ENCODE peak calls at places on chromosomes 1 and 21, in seven cellular contexts. G, J, F, W, E, P and X are unnamed samples.

GRCh38 chr1:159921700-159922498 is 3.4 kb downstream of the TAGLN2 start:
- DNase-seq in E (no peak), W (no peak), F (no peak), G (no peak), P (no peak), J (peak), X (no peak)

GRCh38 chr1:78070758-78071157 is 25.0 kb downstream of the GIPC2 start:
- DNase-seq in W (no peak), P (no peak), E (no peak), G (no peak), F (peak), J (no peak), X (no peak)

GRCh38 chr1:150512846-150513245 is 2.7 kb upstream of the FALEC start:
- DNase-seq in E (no peak), J (no peak), P (no peak), F (no peak), G (no peak), W (no peak), X (no peak)

GRCh38 chr21:14321042-14321441 is 61.9 kb downstream of the HSPA13 start:
- DNase-seq in J (no peak), G (no peak), F (no peak), P (no peak), E (no peak), W (no peak), X (no peak)

GRCh38 chr1:202593845-202594244 is 116.4 kb downstream of the SYT2 start:
- DNase-seq in F (no peak), P (no peak), W (no peak), G (no peak), J (no peak), E (peak), X (no peak)

GRCh38 chr1:214445201-214445600 is 106.2 kb downstream of the PTPN14 start:
- DNase-seq in F (no peak), J (no peak), P (no peak), W (no peak), E (no peak), G (no peak), X (no peak)

GRCh38 chr1:24322636-24323177 is 3.5 kb downstream of the GRHL3 start:
- DNase-seq in J (no peak), P (no peak), E (no peak), W (no peak), F (no peak), G (no peak), X (no peak)

GRCh38 chr1:67888208-67888607 is 54.9 kb upstream of the GNG12 start:
- DNase-seq in W (no peak), G (no peak), F (no peak), P (no peak), E (no peak), J (no peak), X (no peak)

GRCh38 chr1:8815582-8816285 is 1.7 kb downstream of the RERE start:
- DNase-seq in J (no peak), E (no peak), F (no peak), W (peak), P (no peak), G (no peak), X (no peak)

GRCh38 chr1:13819637-13820036 is 119.6 kb downstream of the PRDM2 start:
- DNase-seq in E (no peak), P (no peak), G (no peak), J (no peak), W (no peak), F (no peak), X (no peak)

GRCh38 chr1:27001570-27002360 is 8.3 kb downstream of the TRNP1 start:
- DNase-seq in W (no peak), E (no peak), J (peak), P (no peak), G (peak), F (no peak), X (no peak)

GRCh38 chr1:56189946-56190920 is 389.1 kb downstream of the PLPP3 start:
- DNase-seq in J (no peak), G (no peak), F (no peak), E (no peak), P (peak), W (no peak), X (no peak)

GRCh38 chr1:5980314-5981008 is 11.8 kb downstream of the NPHP4 start:
- DNase-seq in E (no peak), W (no peak), F (no peak), J (peak), P (peak), G (peak), X (peak)

GRCh38 chr1:244865028-244865371 is 657 bp upstream of the HNRNPU start:
- DNase-seq in W (no peak), F (no peak), G (peak), J (peak), E (no peak), P (peak), X (peak)

GRCh38 chr1:24765308-24765988 is 20.2 kb downstream of the CLIC4 start:
- DNase-seq in P (no peak), E (no peak), G (peak), F (no peak), J (no peak), W (peak), X (no peak)

GRCh38 chr1:26350701-26351590 is 3.0 kb downstream of the CRYBG2 start:
- DNase-seq in F (no peak), W (no peak), J (no peak), P (no peak), E (no peak), G (no peak), X (no peak)

GRCh38 chr21:45482899-45483821 is 59.1 kb downstream of the SLC19A1 start:
- DNase-seq in J (no peak), W (no peak), P (no peak), G (peak), F (no peak), E (no peak), X (no peak)

GRCh38 chr1:18938008-18938706 is 18.3 kb downstream of the IFFO2 start:
- DNase-seq in F (no peak), J (no peak), W (no peak), E (no peak), G (no peak), P (no peak), X (no peak)

GRCh38 chr1:180901221-180901990 is 11.3 kb upstream of the KIAA1614 start:
- DNase-seq in J (no peak), F (no peak), E (no peak), W (peak), P (no peak), G (no peak), X (no peak)

GRCh38 chr1:58823481-58824010 is 39.7 kb upstream of the JUN start:
- DNase-seq in E (no peak), F (no peak), J (no peak), W (no peak), G (peak), P (no peak), X (no peak)

GRCh38 chr1:43425045-43425444 is 28.7 kb downstream of the HYI start:
- DNase-seq in F (no peak), E (no peak), P (no peak), G (no peak), J (no peak), W (no peak), X (no peak)

GRCh38 chr1:54081306-54082270 is 28.2 kb downstream of the TCEANC2 start:
- DNase-seq in G (peak), W (no peak), F (no peak), P (peak), J (peak), E (peak), X (peak)
- TF ChIP-seq CTCF in G (peak), W (peak), F (peak), P (peak), J (peak), E (peak), X (peak)

GRCh38 chr1:47507921-47508894 is 70.4 kb downstream of the FOXD2 start:
- DNase-seq in G (peak), P (peak), W (no peak), F (no peak), J (no peak), E (peak), X (peak)
- TF ChIP-seq CTCF in G (no peak), P (no peak), W (no peak), F (no peak), J (no peak), E (no peak), X (no peak)

GRCh38 chr1:153791856-153792253 is 16.6 kb downstream of the SLC27A3 start:
- DNase-seq in W (no peak), E (no peak), J (no peak), P (no peak), F (no peak), G (no peak), X (no peak)
- TF ChIP-seq CTCF in W (no peak), E (no peak), J (no peak), P (no peak), F (no peak), G (no peak), X (no peak)

DNA sequence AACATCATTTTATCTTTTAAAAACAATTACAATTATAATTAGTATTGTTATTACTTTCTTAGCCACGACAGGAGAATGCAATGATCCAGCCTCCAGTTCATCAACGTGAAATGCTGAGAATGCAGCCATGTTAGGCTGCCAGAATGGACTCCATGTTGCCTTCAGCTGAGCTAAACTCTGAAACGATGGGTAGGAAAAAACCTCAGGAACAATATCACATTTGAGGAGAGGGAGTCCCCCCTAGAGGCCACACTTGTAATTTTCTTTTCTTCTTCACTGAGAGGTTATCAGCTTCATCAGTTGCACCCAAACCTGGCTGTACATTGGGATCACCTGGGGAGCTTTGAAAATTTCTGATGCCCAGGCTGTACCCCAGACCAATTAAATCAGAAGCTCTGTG is 34.6 kb upstream of the DNAH14 start:
- DNase-seq in E (no peak), G (no peak), P (no peak), J (no peak), W (peak), F (no peak), X (no peak)
- TF ChIP-seq CTCF in E (no peak), G (peak), P (peak), J (no peak), W (no peak), F (peak), X (peak)

GRCh38 chr1:1122981-1123480 is 7.1 kb upstream of the C1orf159 start:
- DNase-seq in W (no peak), G (no peak), J (peak), E (no peak), F (no peak), P (peak), X (no peak)
- TF ChIP-seq CTCF in W (no peak), G (no peak), J (no peak), E (no peak), F (no peak), P (no peak), X (peak)